ENCODE peak calls at places on chromosomes 13 and 19, in five cellular contexts. Y, M, X, O and E are unnamed samples.

GRCh38 chr19:40756502-40757110 is 5.6 kb downstream of the SNRPA start:
- DNase-seq in Y (no peak), M (peak), X (no peak), O (no peak), E (no peak)

GRCh38 chr13:45454204-45454603 is 10.5 kb upstream of the COG3 start:
- DNase-seq in Y (no peak), M (no peak), X (no peak), O (no peak), E (no peak)

GRCh38 chr19:38003427-38004099 is 96.6 kb downstream of the SIPA1L3 start:
- DNase-seq in Y (peak), M (no peak), X (no peak), O (peak), E (peak)

GRCh38 chr13:77532983-77533382 is 2.5 kb upstream of the SCEL start:
- DNase-seq in Y (no peak), M (no peak), X (no peak), O (no peak), E (no peak)

GRCh38 chr13:46949211-46949610 is 52.4 kb upstream of the HTR2A start:
- DNase-seq in Y (no peak), M (no peak), X (no peak), O (no peak), E (no peak)

GRCh38 chr13:39451860-39452301 is 151.1 kb downstream of the LHFPL6 start:
- DNase-seq in Y (no peak), M (no peak), X (no peak), O (no peak), E (no peak)

GRCh38 chr19:48496959-48497727 is 14.5 kb downstream of the LMTK3 start:
- DNase-seq in Y (no peak), M (no peak), X (no peak), O (no peak), E (no peak)

GRCh38 chr19:56282809-56283208 is 10.3 kb downstream of the EDDM13 start:
- DNase-seq in Y (no peak), M (no peak), X (no peak), O (no peak), E (no peak)

GRCh38 chr19:21604941-21605548 is 99.6 kb downstream of the ZNF429 start:
- DNase-seq in Y (no peak), M (no peak), X (no peak), O (no peak), E (no peak)

GRCh38 chr13:46321494-46322225 is 65.4 kb downstream of the RUBCNL start:
- DNase-seq in Y (no peak), M (peak), X (no peak), O (peak), E (peak)

GRCh38 chr19:33888665-33889064 is 92.0 kb downstream of the KCTD15 start:
- DNase-seq in Y (no peak), M (no peak), X (no peak), O (no peak), E (no peak)

GRCh38 chr19:10007811-10008211 is 2.5 kb downstream of the COL5A3 start:
- DNase-seq in Y (no peak), M (no peak), X (no peak), O (no peak), E (peak)

GRCh38 chr13:76852991-76853390 is 33.2 kb downstream of the KCTD12 start:
- DNase-seq in Y (no peak), M (no peak), X (no peak), O (no peak), E (no peak)

GRCh38 chr13:49664606-49665005 is 26.7 kb downstream of the EBPL start:
- DNase-seq in Y (no peak), M (no peak), X (no peak), O (no peak), E (no peak)

GRCh38 chr13:45542391-45542790 is 73.1 kb downstream of the ERICH6B start:
- DNase-seq in Y (no peak), M (no peak), X (no peak), O (no peak), E (no peak)

GRCh38 chr13:28100149-28101121 is at the start of gene FLT3:
- DNase-seq in Y (no peak), M (peak), X (no peak), O (peak), E (peak)

GRCh38 chr19:17775245-17775927 is 19.6 kb upstream of the B3GNT3 start:
- DNase-seq in Y (no peak), M (peak), X (peak), O (peak), E (peak)

GRCh38 chr13:60012503-60012902 is 151.2 kb downstream of the DIAPH3 start:
- DNase-seq in Y (no peak), M (no peak), X (no peak), O (no peak), E (no peak)

GRCh38 chr13:42574011-42574410 is at the start of gene TNFSF11:
- DNase-seq in Y (no peak), M (peak), X (no peak), O (no peak), E (no peak)

GRCh38 chr19:3047307-3048189 is 14.7 kb downstream of the TLE5 start:
- DNase-seq in Y (no peak), M (peak), X (peak), O (no peak), E (peak)

GRCh38 chr13:40664100-40665060 is 2.1 kb downstream of the FOXO1 start:
- DNase-seq in Y (peak), M (peak), X (no peak), O (no peak), E (peak)

GRCh38 chr19:29576761-29577661 is 29.1 kb upstream of the POP4 start:
- DNase-seq in Y (no peak), M (peak), X (no peak), O (no peak), E (no peak)